ENCODE peak calls at places on chromosomes 12 and 14, in ten cellular contexts. H is AG10803; V is Panc1; Q is AG09309; Y is left ventricle myocardium inferior; N is H9; C is brain microvascular endothelial cell; E is GM10248; T is CD4-positive, alpha-beta T cell; R is progenitor cell of endocrine pancreas. A is an unnamed sample.

GRCh38 chr14:102516531-102517411 is 7.2 kb upstream of the ANKRD9 start:
- DNase-seq in H (no peak), V (no peak), Q (no peak), Y (peak), N (peak), C (no peak), E (peak), T (peak), R (peak), A (no peak)

GRCh38 chr14:90274019-90274418 is 17.7 kb downstream of the PSMC1 start:
- DNase-seq in H (no peak), V (no peak), Q (no peak), Y (no peak), N (peak), C (no peak), E (no peak), T (no peak), R (no peak), A (no peak)

GRCh38 chr14:32933623-32933942 is 5.1 kb upstream of the NPAS3 start:
- DNase-seq in H (peak), V (no peak), Q (no peak), Y (no peak), N (no peak), C (peak), E (no peak), T (no peak), R (no peak), A (no peak)

GRCh38 chr12:39102474-39103209 is 197.3 kb upstream of the CPNE8 start:
- DNase-seq in H (peak), V (no peak), Q (peak), Y (no peak), N (no peak), C (no peak), E (no peak), T (no peak), R (no peak), A (no peak)

GRCh38 chr14:102622262-102622885 is 29.9 kb downstream of the RCOR1 start:
- DNase-seq in H (no peak), V (no peak), Q (no peak), Y (no peak), N (no peak), C (no peak), E (no peak), T (no peak), R (no peak), A (no peak)

GRCh38 chr14:55705651-55706340 is 125.8 kb downstream of the KTN1 start:
- DNase-seq in H (no peak), V (no peak), Q (no peak), Y (no peak), N (no peak), C (no peak), E (no peak), T (no peak), R (no peak), A (no peak)

GRCh38 chr14:31566456-31566855 is 5.3 kb downstream of the NUBPL start:
- DNase-seq in H (peak), V (no peak), Q (no peak), Y (no peak), N (no peak), C (no peak), E (no peak), T (no peak), R (no peak), A (no peak)

GRCh38 chr12:125525879-125526278 is 460.6 kb downstream of the AACS start:
- DNase-seq in H (no peak), V (no peak), Q (no peak), Y (no peak), N (no peak), C (no peak), E (no peak), T (no peak), R (no peak), A (no peak)

GRCh38 chr12:2068638-2069037 is 15.9 kb downstream of the CACNA1C start:
- DNase-seq in H (no peak), V (no peak), Q (no peak), Y (no peak), N (no peak), C (no peak), E (no peak), T (no peak), R (no peak), A (no peak)

GRCh38 chr14:49972840-49973239 is 80.0 kb downstream of the ARF6 start:
- DNase-seq in H (peak), V (peak), Q (peak), Y (no peak), N (no peak), C (peak), E (no peak), T (peak), R (no peak), A (peak)

GRCh38 chr12:15256760-15257159 is 35.5 kb upstream of the RERG start:
- DNase-seq in H (peak), V (no peak), Q (no peak), Y (no peak), N (no peak), C (no peak), E (no peak), T (no peak), R (no peak), A (peak)

GRCh38 chr12:48084066-48084465 is 21.8 kb downstream of the SENP1 start:
- DNase-seq in H (peak), V (no peak), Q (no peak), Y (no peak), N (no peak), C (no peak), E (no peak), T (no peak), R (no peak), A (no peak)

GRCh38 chr14:80150301-80150700 is 61.0 kb downstream of the DIO2 start:
- DNase-seq in H (no peak), V (no peak), Q (no peak), Y (no peak), N (no peak), C (no peak), E (no peak), T (no peak), R (no peak), A (no peak)

GRCh38 chr12:44385964-44386363 is 490.2 kb downstream of the NELL2 start:
- DNase-seq in H (peak), V (no peak), Q (no peak), Y (no peak), N (no peak), C (no peak), E (no peak), T (no peak), R (no peak), A (no peak)

GRCh38 chr14:89351364-89351957 is 65.6 kb downstream of the FOXN3 start:
- DNase-seq in H (peak), V (no peak), Q (no peak), Y (no peak), N (peak), C (no peak), E (peak), T (no peak), R (no peak), A (no peak)

GRCh38 chr14:93975791-93976476 is 436 bp downstream of the ASB2 start:
- DNase-seq in H (no peak), V (no peak), Q (no peak), Y (no peak), N (no peak), C (no peak), E (peak), T (no peak), R (no peak), A (no peak)

GRCh38 chr14:89507926-89508460 is 91.0 kb upstream of the FOXN3 start:
- DNase-seq in H (peak), V (peak), Q (no peak), Y (no peak), N (no peak), C (no peak), E (no peak), T (no peak), R (no peak), A (no peak)

GRCh38 chr14:36751116-36751515 is 89.5 kb downstream of the PAX9 start:
- DNase-seq in H (no peak), V (no peak), Q (no peak), Y (no peak), N (no peak), C (no peak), E (no peak), T (no peak), R (no peak), A (no peak)

GRCh38 chr14:36747411-36748184 is 85.9 kb downstream of the PAX9 start:
- DNase-seq in H (peak), V (no peak), Q (no peak), Y (no peak), N (no peak), C (no peak), E (no peak), T (no peak), R (no peak), A (no peak)

GRCh38 chr14:36748814-36749213 is 87.2 kb downstream of the PAX9 start:
- DNase-seq in H (no peak), V (no peak), Q (no peak), Y (no peak), N (no peak), C (no peak), E (no peak), T (no peak), R (no peak), A (no peak)

GRCh38 chr14:36751920-36752319 is 90.3 kb downstream of the PAX9 start:
- DNase-seq in H (no peak), V (no peak), Q (no peak), Y (no peak), N (no peak), C (no peak), E (no peak), T (no peak), R (no peak), A (no peak)

GRCh38 chr14:36750244-36750643 is 88.6 kb downstream of the PAX9 start:
- DNase-seq in H (no peak), V (no peak), Q (no peak), Y (no peak), N (no peak), C (no peak), E (no peak), T (no peak), R (no peak), A (no peak)
- TF ChIP-seq CTCF in H (no peak), V (no peak), Q (no peak), Y (no peak), N (no peak), C (no peak), E (no peak), T (no peak), R (no peak), A (no peak)

GRCh38 chr14:60884134-60884533 is 96.7 kb downstream of the TRMT5 start:
- DNase-seq in H (no peak), V (no peak), Q (no peak), Y (no peak), N (no peak), C (no peak), E (no peak), T (no peak), R (no peak), A (no peak)

GRCh38 chr14:60878536-60878935 is 102.3 kb downstream of the TRMT5 start:
- DNase-seq in H (peak), V (no peak), Q (no peak), Y (no peak), N (no peak), C (no peak), E (no peak), T (no peak), R (no peak), A (peak)

GRCh38 chr14:60878121-60878520 is 102.8 kb downstream of the TRMT5 start:
- DNase-seq in H (no peak), V (no peak), Q (no peak), Y (no peak), N (no peak), C (no peak), E (no peak), T (no peak), R (no peak), A (no peak)

DNA sequence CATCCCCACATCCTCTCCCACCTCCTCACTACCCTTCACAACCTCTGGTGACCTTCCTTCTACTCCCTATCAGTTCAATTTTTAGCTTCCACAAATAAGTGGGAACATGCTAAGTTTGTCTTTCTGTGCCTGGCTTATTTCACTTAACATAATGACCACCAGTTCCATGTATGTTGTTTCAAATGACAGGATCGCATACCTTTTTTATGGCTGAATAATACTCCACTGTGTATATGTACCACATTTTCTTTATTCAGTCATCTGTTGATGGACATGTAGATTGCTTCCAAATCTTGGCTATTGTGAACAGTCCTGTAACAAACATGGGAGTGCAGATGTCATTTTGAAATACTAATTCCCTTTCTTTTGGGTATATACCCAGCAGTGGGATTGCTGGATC is 98.7 kb downstream of the TRMT5 start:
- DNase-seq in H (no peak), V (no peak), Q (no peak), Y (no peak), N (no peak), C (no peak), E (no peak), T (no peak), R (no peak), A (no peak)
- TF ChIP-seq CTCF in H (no peak), V (no peak), Q (no peak), Y (no peak), N (no peak), C (no peak), E (no peak), T (no peak), R (no peak), A (no peak)

DNA sequence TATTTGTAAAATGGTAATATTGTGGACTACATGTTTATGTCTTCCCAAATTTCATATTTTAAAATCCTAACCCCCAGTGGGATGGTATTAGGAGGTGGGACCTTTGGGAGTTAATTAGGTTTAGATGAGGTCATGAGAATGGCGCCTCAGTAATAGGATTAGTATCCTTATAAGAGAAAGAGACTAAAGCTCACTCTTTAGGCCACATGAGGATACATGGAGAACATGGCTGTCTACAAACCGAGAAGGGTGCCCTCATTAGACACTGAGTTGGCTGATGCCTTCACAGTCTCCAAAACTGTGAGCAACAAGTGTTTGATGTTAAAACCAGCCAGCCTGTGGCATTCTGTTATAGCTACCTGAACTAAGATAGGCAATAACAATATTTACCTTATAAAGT is 58.3 kb upstream of the OTOGL start:
- DNase-seq in H (no peak), V (no peak), Q (no peak), Y (no peak), N (no peak), C (no peak), E (no peak), T (no peak), R (no peak), A (no peak)
- TF ChIP-seq CTCF in H (no peak), V (no peak), Q (no peak), Y (no peak), N (no peak), C (no peak), E (no peak), T (no peak), R (no peak), A (no peak)

DNA sequence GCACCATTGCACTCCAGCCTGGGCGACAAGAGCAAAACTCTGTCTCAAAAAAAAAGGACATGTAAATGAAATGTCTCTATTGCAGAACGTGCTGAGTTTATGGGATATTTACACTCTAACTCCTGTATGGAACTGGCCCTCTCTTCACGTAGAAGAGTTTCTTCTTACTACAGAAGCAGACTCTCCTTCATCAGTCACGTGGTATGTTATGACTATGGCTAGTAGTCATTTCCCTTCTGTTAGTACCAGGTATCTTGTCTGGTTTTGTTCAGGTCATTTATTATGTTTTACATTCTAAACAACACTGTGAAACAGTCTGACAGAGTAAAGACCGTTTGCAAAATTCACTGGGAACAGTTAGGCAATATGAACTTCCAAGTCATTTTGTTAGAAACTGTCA is 20.3 kb downstream of the KNTC1 start:
- DNase-seq in H (no peak), V (no peak), Q (no peak), Y (no peak), N (no peak), C (no peak), E (no peak), T (no peak), R (no peak), A (no peak)
- TF ChIP-seq CTCF in H (no peak), V (no peak), Q (no peak), Y (no peak), N (no peak), C (no peak), E (no peak), T (no peak), R (no peak), A (no peak)

GRCh38 chr12:27012982-27013255 is 1.3 kb downstream of the TM7SF3 start:
- DNase-seq in H (no peak), V (no peak), Q (no peak), Y (no peak), N (no peak), C (no peak), E (no peak), T (no peak), R (no peak), A (no peak)

GRCh38 chr12:27012239-27012981 is 1.8 kb downstream of the TM7SF3 start:
- DNase-seq in H (no peak), V (no peak), Q (no peak), Y (no peak), N (no peak), C (no peak), E (no peak), T (no peak), R (no peak), A (no peak)

GRCh38 chr12:27006797-27007467 is 7.3 kb downstream of the TM7SF3 start:
- DNase-seq in H (no peak), V (no peak), Q (no peak), Y (no peak), N (no peak), C (no peak), E (no peak), T (no peak), R (no peak), A (no peak)

GRCh38 chr12:27008070-27008469 is 6.1 kb downstream of the TM7SF3 start:
- DNase-seq in H (no peak), V (no peak), Q (no peak), Y (no peak), N (no peak), C (no peak), E (no peak), T (no peak), R (no peak), A (no peak)

DNA sequence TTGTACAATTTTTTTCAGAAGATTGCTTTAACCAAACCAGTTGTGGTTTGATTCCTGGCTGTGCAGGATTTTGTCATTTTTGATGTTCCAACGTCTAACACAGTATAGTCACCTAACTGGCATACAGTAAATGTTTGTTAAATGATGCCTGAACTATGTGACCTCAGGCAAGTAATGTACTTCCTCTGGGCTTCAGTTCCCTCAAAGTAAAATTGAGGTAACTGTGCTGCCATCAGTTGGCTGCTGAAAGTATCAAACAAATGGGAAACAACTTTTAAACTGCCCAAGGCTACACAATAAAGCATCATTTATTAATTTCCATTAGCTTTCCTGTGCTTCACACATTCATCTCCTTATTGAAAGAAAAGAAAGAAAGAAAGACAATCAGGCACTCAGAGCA is 4.3 kb downstream of the TM7SF3 start:
- DNase-seq in H (peak), V (no peak), Q (no peak), Y (no peak), N (no peak), C (no peak), E (no peak), T (no peak), R (no peak), A (no peak)
- TF ChIP-seq CTCF in H (no peak), V (peak), Q (no peak), Y (no peak), N (no peak), C (no peak), E (peak), T (no peak), R (no peak), A (no peak)

DNA sequence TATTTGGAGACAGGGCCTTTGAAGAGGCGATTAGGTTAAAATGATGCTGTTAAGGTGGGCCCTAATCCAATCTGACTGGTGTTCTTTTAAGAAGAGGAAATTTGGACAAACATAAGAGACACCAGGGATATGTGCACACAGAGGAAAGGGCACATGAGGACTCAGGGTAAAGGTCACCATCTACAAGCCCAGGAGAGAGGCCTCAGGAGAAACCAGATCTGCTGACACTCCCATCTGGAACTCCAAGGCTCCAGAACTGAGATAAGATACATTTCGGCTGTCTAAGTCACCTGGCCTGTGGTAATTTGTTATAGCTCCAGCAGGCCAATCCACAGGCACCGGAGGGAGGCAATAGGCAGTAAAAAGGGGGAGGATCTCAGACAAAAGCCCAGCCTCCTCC is 48.6 kb downstream of the KICS2 start:
- DNase-seq in H (no peak), V (no peak), Q (no peak), Y (no peak), N (no peak), C (no peak), E (no peak), T (no peak), R (no peak), A (no peak)
- TF ChIP-seq CTCF in H (no peak), V (no peak), Q (no peak), Y (no peak), N (no peak), C (no peak), E (no peak), T (no peak), R (no peak), A (no peak)

A was measured in AG09319.